ENCODE peak calls at places on chromosomes 2 and 18, in five cellular contexts. A, W, F, S and V are unnamed samples.

GRCh38 chr2:72082021-72082739 is 65.5 kb downstream of the CYP26B1 start:
- DNase-seq in A (no peak), W (no peak), F (no peak), S (no peak), V (no peak)

GRCh38 chr18:63603772-63604171 is 16.6 kb downstream of the SERPINB13 start:
- DNase-seq in A (peak), W (no peak), F (no peak), S (no peak), V (no peak)

GRCh38 chr2:37301408-37301807 is 23.2 kb downstream of the PRKD3 start:
- DNase-seq in A (no peak), W (no peak), F (no peak), S (no peak), V (no peak)

GRCh38 chr2:182435754-182436153 is 8.9 kb upstream of the PDE1A start:
- DNase-seq in A (no peak), W (no peak), F (no peak), S (no peak), V (no peak)

GRCh38 chr2:136305517-136306192 is 187.7 kb upstream of the CXCR4 start:
- DNase-seq in A (peak), W (peak), F (no peak), S (no peak), V (no peak)

GRCh38 chr2:216555274-216555673 is 56.6 kb downstream of the RPL37A start:
- DNase-seq in A (no peak), W (no peak), F (no peak), S (no peak), V (no peak)

GRCh38 chr2:65032016-65032975 is 23.9 kb upstream of the CEP68 start:
- DNase-seq in A (no peak), W (no peak), F (no peak), S (no peak), V (no peak)

GRCh38 chr2:133774675-133775005 is 206.4 kb upstream of the NCKAP5 start:
- DNase-seq in A (no peak), W (no peak), F (no peak), S (no peak), V (no peak)

GRCh38 chr2:219560037-219560892 is 11.1 kb downstream of the OBSL1 start:
- DNase-seq in A (peak), W (no peak), F (no peak), S (no peak), V (peak)

GRCh38 chr2:71452565-71452964 is 796 bp upstream of the DYSF start:
- DNase-seq in A (no peak), W (no peak), F (peak), S (peak), V (peak)

GRCh38 chr18:8615397-8616025 is 6.3 kb downstream of the RAB12 start:
- DNase-seq in A (no peak), W (no peak), F (no peak), S (no peak), V (no peak)

GRCh38 chr2:151638188-151638933 is 95.9 kb downstream of the NEB start:
- DNase-seq in A (peak), W (peak), F (no peak), S (no peak), V (no peak)

GRCh38 chr2:212520340-212520739 is 18.3 kb downstream of the ERBB4 start:
- DNase-seq in A (no peak), W (no peak), F (no peak), S (no peak), V (no peak)

GRCh38 chr2:180694445-180695421 is 285.7 kb upstream of the UBE2E3 start:
- DNase-seq in A (no peak), W (no peak), F (no peak), S (no peak), V (no peak)

GRCh38 chr2:19837235-19837766 is 64.5 kb downstream of the TTC32 start:
- DNase-seq in A (no peak), W (no peak), F (no peak), S (no peak), V (no peak)